ENCODE peak calls at places on chromosomes 4 and X, in five cellular contexts. G is tibial artery, T is right atrium auricular region, Y is left lung, X is A549. K is an unnamed sample.

GRCh38 chrX:11670316-11670715 is 4.6 kb upstream of the ARHGAP6 start:
- DNase-seq in G (no peak), T (no peak), Y (no peak), X (no peak), K (no peak)

GRCh38 chr4:15677507-15677988 is 4.1 kb upstream of the FAM200B start:
- DNase-seq in T (no peak), X (peak; percentile 89), G (no peak), Y (no peak), K (no peak)

GRCh38 chr4:139783761-139784484 is 118.3 kb downstream of the MGST2 start:
- DNase-seq in Y (no peak), T (no peak), G (no peak), X (no peak), K (no peak)

GRCh38 chr4:152937535-152938236 is 1.6 kb downstream of the FHDC1 start:
- DNase-seq in T (no peak), G (no peak), X (peak; percentile 14), Y (peak; percentile 84), K (no peak)

GRCh38 chrX:111719426-111720210 is 38.6 kb downstream of the ALG13 start:
- DNase-seq in T (no peak), X (peak; percentile 3), Y (no peak), G (no peak), K (no peak)

GRCh38 chr4:88366460-88366859 is 12.2 kb upstream of the HERC6 start:
- DNase-seq in Y (no peak), X (no peak), G (no peak), T (no peak), K (no peak)

GRCh38 chrX:47743504-47743903 is 84.5 kb upstream of the UXT start:
- DNase-seq in G (no peak), T (no peak), X (no peak), Y (no peak), K (no peak)

GRCh38 chr4:156950090-156950489 is 21.5 kb downstream of the PDGFC start:
- DNase-seq in T (no peak), G (no peak), X (no peak), Y (no peak), K (no peak)

GRCh38 chr4:118950929-118951570 is 62.4 kb downstream of the SYNPO2 start:
- DNase-seq in T (no peak), X (no peak), G (no peak), Y (no peak), K (no peak)

GRCh38 chrX:65598559-65599147 is 64.1 kb upstream of the LAS1L start:
- DNase-seq in T (no peak), G (no peak), Y (no peak), X (no peak), K (no peak)

GRCh38 chrX:2552621-2553297 is 52.0 kb upstream of the DHRSX start:
- DNase-seq in T (no peak), G (no peak), Y (no peak), X (peak; percentile 78), K (no peak)

GRCh38 chr4:25069014-25069413 is 38.3 kb upstream of the LGI2 start:
- DNase-seq in Y (no peak), T (no peak), X (peak; percentile 19), G (no peak), K (no peak)

GRCh38 chr4:18297684-18298083 is 276.1 kb upstream of the LCORL start:
- DNase-seq in X (no peak), G (no peak), Y (no peak), T (no peak), K (no peak)

GRCh38 chr4:81648576-81649272 is 177.0 kb upstream of the RASGEF1B start:
- DNase-seq in Y (no peak), X (no peak), G (no peak), T (no peak), K (no peak)

GRCh38 chr4:10015140-10015753 is 6.0 kb downstream of the SLC2A9 start:
- DNase-seq in X (peak; percentile 55), Y (no peak), T (no peak), G (no peak), K (no peak)

GRCh38 chr4:156710571-156711195 is 260.9 kb downstream of the PDGFC start:
- DNase-seq in G (no peak), Y (no peak), T (no peak), X (no peak), K (no peak)

GRCh38 chrX:20729421-20729820 is 462.7 kb upstream of the RPS6KA3 start:
- DNase-seq in X (no peak), Y (no peak), G (no peak), T (no peak), K (no peak)

GRCh38 chrX:24928114-24928513 is 87.7 kb downstream of the ARX start:
- DNase-seq in T (no peak), X (no peak), Y (no peak), G (no peak), K (no peak)

GRCh38 chr4:4296283-4296846 is 6.3 kb downstream of the ZBTB49 start:
- DNase-seq in T (no peak), G (no peak), Y (no peak), X (no peak), K (no peak)

GRCh38 chr4:4293279-4293678 is 3.2 kb downstream of the ZBTB49 start:
- DNase-seq in T (no peak), Y (no peak), X (no peak), G (no peak), K (no peak)

GRCh38 chr4:4302001-4302400 is 11.9 kb downstream of the ZBTB49 start:
- DNase-seq in Y (no peak), T (no peak), X (no peak), G (no peak), K (no peak)

GRCh38 chr4:4302416-4302815 is 12.4 kb downstream of the ZBTB49 start:
- DNase-seq in T (peak; percentile 42), X (no peak), G (no peak), Y (no peak), K (no peak)

DNA sequence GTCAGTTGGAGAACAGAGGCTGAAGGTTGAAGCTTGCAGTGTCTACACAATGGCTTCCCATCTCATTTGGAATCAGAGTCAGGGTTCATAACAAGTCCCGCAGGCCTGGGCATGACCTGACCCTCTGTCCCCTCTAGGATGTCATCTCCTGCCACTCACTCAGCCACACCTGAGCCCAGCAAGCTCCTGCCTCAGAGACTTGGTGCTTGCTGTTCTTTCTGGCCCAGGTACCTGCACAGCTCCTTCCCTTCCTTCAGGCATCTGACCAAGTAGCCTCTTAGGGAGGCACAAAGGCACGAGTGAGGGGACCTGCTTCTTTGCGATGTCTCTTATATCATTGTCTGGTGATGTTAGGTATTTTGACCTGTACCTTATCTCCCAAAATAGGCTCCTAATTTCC is 9.0 kb downstream of the ZBTB49 start:
- DNase-seq in X (no peak), Y (no peak), G (no peak), T (no peak), K (no peak)
- H3K4me1 ChIP-seq in X (no peaks in the 10 kb centered on the region), Y (no peaks in the 10 kb centered on the region), G (no peaks in the 10 kb centered on the region), T (no peaks in the 10 kb centered on the region), K (no peaks in the 10 kb centered on the region)

GRCh38 chr4:70996014-70996353 is 2.5 kb downstream of the DCK start:
- DNase-seq in X (no peak), T (no peak), G (no peak), Y (no peak), K (no peak)
- H3K4me1 ChIP-seq in X (no peaks in the 10 kb centered on the region), T (no peaks in the 10 kb centered on the region), G (peaks cover 7% of the 10 kb centered on the region), Y (peaks cover 21% of the 10 kb centered on the region), K (peaks cover 6% of the 10 kb centered on the region)

GRCh38 chr4:2799971-2800690 is 7.2 kb downstream of the SH3BP2 start:
- DNase-seq in T (no peak), X (no peak), G (peak; percentile 66), Y (peak; percentile 87), K (peak; percentile 6)
- H3K4me1 ChIP-seq in T (no peaks in the 10 kb centered on the region), X (peaks cover 57% of the 10 kb centered on the region), G (peaks cover 41% of the 10 kb centered on the region), Y (peaks cover 64% of the 10 kb centered on the region), K (peaks cover 10% of the 10 kb centered on the region)

GRCh38 chr4:74362347-74362746 is 2.6 kb upstream of the EREG start:
- DNase-seq in X (no peak), G (no peak), T (no peak), Y (no peak), K (no peak)
- H3K4me1 ChIP-seq in X (peaks cover 31% of the 10 kb centered on the region), G (peaks cover 7% of the 10 kb centered on the region), T (no peaks in the 10 kb centered on the region), Y (peaks cover 3% of the 10 kb centered on the region), K (peaks cover 4% of the 10 kb centered on the region)

GRCh38 chrX:71098302-71098701 is 2.7 kb downstream of the FOXO4 start:
- DNase-seq in G (peak; percentile 66), X (peak; percentile 55), T (no peak), Y (peak; percentile 75), K (peak; percentile 78)
- H3K4me1 ChIP-seq in G (peaks cover 2% of the 10 kb centered on the region), X (peaks cover 6% of the 10 kb centered on the region), T (no peaks in the 10 kb centered on the region), Y (no peaks in the 10 kb centered on the region), K (peaks cover 4% of the 10 kb centered on the region)

GRCh38 chr4:1602621-1603412 is 81.3 kb downstream of the FAM53A start:
- DNase-seq in X (no peak), T (no peak), G (no peak), Y (peak; percentile 75), K (no peak)

GRCh38 chr4:1604181-1604705 is 79.9 kb downstream of the FAM53A start:
- DNase-seq in Y (peak; percentile 64), G (no peak), T (no peak), X (no peak), K (no peak)

GRCh38 chr4:1603413-1604135 is 80.5 kb downstream of the FAM53A start:
- DNase-seq in T (no peak), X (no peak), G (no peak), Y (peak; percentile 55), K (no peak)

GRCh38 chr4:1601852-1602525 is 82.1 kb downstream of the FAM53A start:
- DNase-seq in G (no peak), X (no peak), Y (peak; percentile 57), T (no peak), K (no peak)

GRCh38 chr4:1604706-1605205 is 79.4 kb downstream of the FAM53A start:
- DNase-seq in Y (peak; percentile 71), T (no peak), G (no peak), X (no peak), K (no peak)
- H3K4me1 ChIP-seq in Y (no peaks in the 10 kb centered on the region), T (no peaks in the 10 kb centered on the region), G (no peaks in the 10 kb centered on the region), X (peaks cover 10% of the 10 kb centered on the region), K (no peaks in the 10 kb centered on the region)

GRCh38 chr4:40245794-40246546 is 49.1 kb downstream of the RHOH start:
- DNase-seq in X (no peak), G (no peak), Y (no peak), T (no peak), K (no peak)

GRCh38 chr4:40246547-40246900 is 49.7 kb downstream of the RHOH start:
- DNase-seq in X (no peak), T (no peak), Y (no peak), G (no peak), K (no peak)

GRCh38 chr4:40243390-40243948 is 46.6 kb downstream of the RHOH start:
- DNase-seq in T (no peak), X (no peak), G (no peak), Y (no peak), K (no peak)

GRCh38 chr4:40246938-40247337 is 50.1 kb downstream of the RHOH start:
- DNase-seq in T (no peak), X (no peak), G (no peak), Y (no peak), K (no peak)

GRCh38 chr4:40247350-40247749 is 50.5 kb downstream of the RHOH start:
- DNase-seq in T (no peak), G (no peak), Y (no peak), X (no peak), K (no peak)
- H3K4me1 ChIP-seq in T (no peaks in the 10 kb centered on the region), G (no peaks in the 10 kb centered on the region), Y (no peaks in the 10 kb centered on the region), X (peaks cover 15% of the 10 kb centered on the region), K (no peaks in the 10 kb centered on the region)

K was measured in ascending aorta.